ENCODE peak calls at places on chromosomes 16 and 17, in six cellular contexts. S, O, Q, J, W and C are unnamed samples.

GRCh38 chr17:61981323-61981722 is 53.5 kb upstream of the INTS2 start:
- DNase-seq in S (no peak), W (no peak), O (no peak), Q (no peak), J (no peak), C (no peak)

GRCh38 chr17:2174471-2175293 is 119.8 kb downstream of the HIC1 start:
- DNase-seq in J (peak), O (peak), W (peak), Q (no peak), S (no peak), C (peak)

GRCh38 chr17:77961741-77962140 is 3.2 kb downstream of the TNRC6C start:
- DNase-seq in J (no peak), Q (no peak), S (no peak), W (no peak), O (no peak), C (peak)

GRCh38 chr16:1991588-1992474 is 2.1 kb downstream of the SYNGR3 start:
- DNase-seq in W (peak), J (no peak), O (peak), S (no peak), Q (peak), C (no peak)

GRCh38 chr17:62761884-62762283 is 46.2 kb downstream of the MARCHF10 start:
- DNase-seq in S (peak), O (no peak), W (no peak), J (peak), Q (no peak), C (peak)

GRCh38 chr16:81243927-81244326 is 5.4 kb downstream of the BCO1 start:
- DNase-seq in Q (no peak), J (no peak), W (no peak), S (no peak), O (no peak), C (no peak)

GRCh38 chr17:43171761-43172487 is 910 bp downstream of the NBR1 start:
- DNase-seq in S (peak), O (peak), J (peak), Q (peak), W (no peak), C (peak)

GRCh38 chr16:64133396-64133795 is 988.5 kb downstream of the CDH11 start:
- DNase-seq in Q (no peak), O (no peak), W (no peak), S (no peak), J (no peak), C (no peak)

GRCh38 chr17:45318561-45319230 is 1.9 kb upstream of the MAP3K14 start:
- DNase-seq in J (no peak), S (no peak), Q (no peak), W (no peak), O (no peak), C (no peak)

GRCh38 chr16:79600636-79601091 is at the start of gene MAF:
- DNase-seq in O (peak), Q (peak), S (peak), J (peak), W (peak), C (peak)

GRCh38 chr17:76982408-76983074 is 114.3 kb downstream of the MGAT5B start:
- DNase-seq in J (no peak), S (no peak), Q (no peak), O (no peak), W (no peak), C (no peak)

GRCh38 chr16:10688726-10689125 is 6.0 kb downstream of the TEKT5 start:
- DNase-seq in J (no peak), W (no peak), S (no peak), Q (no peak), O (no peak), C (no peak)

GRCh38 chr17:39737761-39738567 is at the start of gene GRB7:
- DNase-seq in S (no peak), Q (no peak), O (peak), W (peak), J (peak), C (no peak)

GRCh38 chr16:64450170-64450569 is 671.7 kb downstream of the CDH11 start:
- DNase-seq in W (no peak), O (no peak), Q (no peak), J (no peak), S (no peak), C (no peak)